ENCODE peak calls at places on chromosome 14, in nine cellular contexts. U is breast epithelium, E is GM12878, G is prostate gland, S is transverse colon, J is stomach, V is HepG2, P is spleen, M is upper lobe of left lung. C is an unnamed sample.

GRCh38 chr14:95835331-95835730 is 41.3 kb upstream of the TUNAR start:
- DNase-seq in V (peak; percentile 5), U (no peak), E (no peak), P (no peak), M (no peak), S (no peak), J (no peak), G (no peak), C (no peak)

GRCh38 chr14:104104006-104104901 is 18.8 kb downstream of the ASPG start:
- DNase-seq in M (peak; percentile 78), S (peak; percentile 7), V (no peak), G (no peak), J (no peak), E (no peak), P (peak; percentile 72), U (peak; percentile 48), C (peak; percentile 79)

GRCh38 chr14:30999038-30999773 is 26.2 kb upstream of the AP4S1 start:
- DNase-seq in V (no peak), E (no peak), M (no peak), G (no peak), J (no peak), P (no peak), U (no peak), S (no peak), C (no peak)

GRCh38 chr14:92259613-92260357 is 63.2 kb upstream of the SLC24A4 start:
- DNase-seq in S (no peak), G (no peak), P (no peak), E (peak; percentile 95), V (no peak), U (no peak), M (no peak), J (no peak), C (no peak)

GRCh38 chr14:96054661-96055060 is 15.5 kb downstream of the C14orf132 start:
- DNase-seq in V (no peak), U (no peak), J (no peak), G (no peak), P (no peak), M (no peak), S (no peak), E (no peak), C (no peak)

GRCh38 chr14:78403278-78403815 is 233.2 kb downstream of the NRXN3 start:
- DNase-seq in P (no peak), M (no peak), S (no peak), V (no peak), G (no peak), U (no peak), J (no peak), E (peak; percentile 83), C (no peak)

GRCh38 chr14:49769581-49770211 is 1.7 kb downstream of the KLHDC2 start:
- DNase-seq in G (no peak), S (peak; percentile 18), P (no peak), U (no peak), J (no peak), E (no peak), M (peak; percentile 20), V (no peak), C (no peak)

GRCh38 chr14:92704821-92705220 is 43.6 kb downstream of the LGMN start:
- DNase-seq in V (no peak), E (no peak), S (no peak), J (no peak), U (no peak), P (peak; percentile 80), G (no peak), M (no peak), C (no peak)

GRCh38 chr14:44896275-44897040 is 65.3 kb downstream of the KLHL28 start:
- DNase-seq in S (no peak), J (no peak), V (peak; percentile 33), P (no peak), M (no peak), U (no peak), E (no peak), G (no peak), C (no peak)

GRCh38 chr14:44897041-44897843 is 64.5 kb downstream of the KLHL28 start:
- DNase-seq in V (peak; percentile 94), G (peak; percentile 99), J (peak; percentile 99), M (peak; percentile 97), U (peak; percentile 97), S (peak; percentile 99), E (peak; percentile 89), P (peak; percentile 98), C (peak; percentile 99)

GRCh38 chr14:44898547-44898946 is 63.2 kb downstream of the KLHL28 start:
- DNase-seq in M (no peak), S (no peak), J (no peak), U (no peak), P (no peak), E (no peak), G (no peak), V (no peak), C (no peak)

GRCh38 chr14:44897844-44898151 is 63.9 kb downstream of the KLHL28 start:
- DNase-seq in V (no peak), J (no peak), G (no peak), E (no peak), U (no peak), S (no peak), M (no peak), P (no peak), C (no peak)

DNA sequence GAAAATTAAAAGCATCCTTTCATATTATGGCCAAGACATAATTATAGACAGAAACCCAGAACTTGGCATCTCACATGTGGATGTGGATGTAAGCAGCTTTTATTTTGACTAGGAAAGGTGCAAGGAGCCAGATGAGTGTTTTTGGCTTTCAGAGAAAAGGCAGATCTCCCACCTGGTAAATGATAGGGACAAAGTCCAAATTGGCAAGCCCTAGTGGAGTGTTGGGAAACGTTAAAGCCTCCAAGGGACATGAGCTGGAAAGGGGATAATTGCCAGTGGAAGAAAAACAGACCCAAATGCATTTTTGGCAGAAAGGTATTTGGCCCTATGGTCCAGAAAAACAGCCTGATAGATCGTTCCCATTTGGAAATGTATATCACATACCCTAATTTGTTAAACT is 60.1 kb downstream of the KLHL28 start:
- DNase-seq in G (no peak), J (no peak), E (no peak), S (no peak), V (peak; percentile 18), M (no peak), P (no peak), U (no peak), C (no peak)
- TF ChIP-seq POLR2AphosphoS5 in G (no peak), J (no peak), E (no peak), S (peak; percentile 41), V (no peak), M (no peak), P (no peak), U (no peak), C (no peak)

DNA sequence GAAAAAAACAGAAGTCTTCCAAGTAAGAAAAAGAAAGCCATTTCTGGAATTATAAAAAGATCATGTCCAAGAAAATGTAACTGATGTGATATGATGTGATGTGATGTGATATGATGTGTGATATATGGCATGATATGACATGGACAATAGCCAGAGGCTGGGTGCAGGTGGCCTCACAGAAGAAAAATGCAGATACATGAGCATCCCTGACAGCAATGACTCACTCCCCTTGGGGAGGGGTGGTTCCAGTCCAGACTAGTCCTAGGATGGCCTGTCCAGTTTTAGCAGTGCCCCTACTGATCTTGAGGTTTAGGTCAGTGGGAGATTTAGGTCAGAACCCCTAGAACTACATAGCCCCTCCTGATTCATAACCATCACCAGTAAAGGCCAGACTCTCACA is 3.5 kb upstream of the RHOJ start:
- DNase-seq in G (no peak), V (no peak), J (no peak), S (no peak), E (no peak), M (no peak), U (no peak), P (no peak), C (no peak)
- TF ChIP-seq CTCF in G (no peak), V (no peak), J (no peak), S (no peak), E (no peak), M (no peak), U (no peak), P (no peak), C (no peak)

GRCh38 chr14:71521238-71521637 is 411.0 kb upstream of the RGS6 start:
- DNase-seq in G (no peak), U (no peak), J (no peak), M (no peak), S (no peak), V (no peak), P (no peak), E (no peak), C (no peak)

GRCh38 chr14:71523630-71524320 is 408.5 kb upstream of the RGS6 start:
- DNase-seq in J (no peak), P (no peak), U (no peak), G (no peak), E (peak; percentile 76), V (no peak), M (no peak), S (no peak), C (no peak)

GRCh38 chr14:71524321-71524982 is 407.8 kb upstream of the RGS6 start:
- DNase-seq in J (no peak), E (peak; percentile 64), V (no peak), S (no peak), U (no peak), M (no peak), P (no peak), G (no peak), C (no peak)

GRCh38 chr14:71525663-71526246 is 406.5 kb upstream of the RGS6 start:
- DNase-seq in E (no peak), M (no peak), S (no peak), V (no peak), G (no peak), P (no peak), J (no peak), U (no peak), C (no peak)

GRCh38 chr14:71521736-71522135 is 410.5 kb upstream of the RGS6 start:
- DNase-seq in V (no peak), E (no peak), G (no peak), J (no peak), S (no peak), U (no peak), M (no peak), P (no peak), C (no peak)
- TF ChIP-seq POLR2A in V (no peak), E (no peak), G (no peak), J (no peak), S (no peak), U (no peak), M (no peak), P (no peak), C (no peak)

GRCh38 chr14:93797071-93797470 is 8.8 kb upstream of the PRIMA1 start:
- DNase-seq in S (no peak), P (no peak), M (no peak), J (no peak), E (no peak), V (no peak), G (peak; percentile 71), U (no peak), C (no peak)

GRCh38 chr14:93799617-93800016 is 11.3 kb upstream of the PRIMA1 start:
- DNase-seq in J (no peak), M (no peak), U (no peak), E (no peak), V (peak; percentile 75), G (no peak), P (no peak), S (no peak), C (no peak)

GRCh38 chr14:93797536-93797935 is 9.3 kb upstream of the PRIMA1 start:
- DNase-seq in S (no peak), U (no peak), M (no peak), J (no peak), E (no peak), P (no peak), V (no peak), G (peak; percentile 29), C (no peak)

GRCh38 chr14:93804654-93805053 is 16.4 kb upstream of the PRIMA1 start:
- DNase-seq in G (no peak), P (no peak), J (no peak), V (no peak), S (no peak), M (no peak), E (no peak), U (no peak), C (no peak)

DNA sequence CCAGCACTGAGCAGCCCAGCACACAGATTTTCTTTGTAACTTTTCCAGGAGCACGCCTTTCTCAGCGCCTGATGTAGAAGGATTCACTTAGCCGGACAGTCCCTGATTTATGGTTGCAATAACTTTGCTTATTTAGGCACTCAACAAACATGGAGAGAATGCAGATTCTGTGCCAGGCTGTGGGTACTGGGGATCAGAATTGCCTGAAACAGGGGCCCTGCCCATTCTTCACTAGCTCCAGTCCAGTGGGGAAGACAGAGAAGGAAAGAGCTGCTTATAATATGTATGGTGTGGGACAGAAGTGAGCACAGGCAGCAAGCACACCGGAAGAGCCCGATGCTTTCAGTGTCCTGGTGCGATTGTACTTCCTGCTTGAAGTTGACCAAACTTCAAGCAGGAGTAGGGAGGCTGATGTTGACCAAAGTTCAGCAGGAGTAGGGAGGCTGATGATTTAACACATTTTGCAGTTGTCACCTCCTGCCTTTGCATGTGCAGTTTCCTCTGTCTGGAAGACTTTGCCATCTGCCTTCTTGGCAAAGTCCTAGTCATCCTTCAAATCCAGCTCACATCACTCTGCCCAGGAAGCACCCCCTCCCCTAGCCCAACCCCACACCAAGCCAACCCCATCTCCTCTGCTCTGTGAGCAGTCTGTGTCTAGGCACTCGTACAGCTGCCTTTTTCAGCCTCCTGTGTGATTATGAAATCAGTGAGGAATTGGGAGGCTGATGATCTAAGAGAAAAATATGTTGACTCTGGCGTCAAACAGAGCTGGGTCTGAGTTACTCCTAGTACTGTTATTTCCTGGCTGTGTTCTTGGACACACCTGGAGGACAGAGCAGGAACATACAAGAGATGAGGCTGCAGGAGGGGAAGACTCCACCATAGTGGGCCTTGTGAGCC is 12.0 kb upstream of the PRIMA1 start:
- DNase-seq in V (peak; percentile 65), M (no peak), U (no peak), P (no peak), S (no peak), G (peak; percentile 43), J (no peak), E (no peak), C (no peak)
- TF ChIP-seq POLR2AphosphoS5 in V (peak; percentile 29), M (no peak), U (no peak), P (no peak), S (peak; percentile 30), G (no peak), J (no peak), E (no peak), C (no peak)

C was measured in suprapubic skin.